ENCODE peak calls at places on chromosomes 6 and 20, in ten cellular contexts. T, Q, B, R, X, Z, Y, G, N and W are unnamed samples.
A peak's percentile ranks its signal among the peaks of the same experiment; 100 is the strongest.

GRCh38 chr6:45555981-45556771 is 178.4 kb upstream of the SUPT3H start:
- DNase-seq in T (peak; percentile 51), Q (peak; percentile 60), B (no peak), R (peak; percentile 21), X (no peak), Z (no peak), Y (no peak), G (no peak), N (no peak), W (no peak)

GRCh38 chr6:20013485-20013884 is 176.3 kb downstream of the ID4 start:
- DNase-seq in T (no peak), Q (no peak), B (no peak), R (no peak), X (no peak), Z (no peak), Y (no peak), G (no peak), N (no peak), W (no peak)

GRCh38 chr6:139028242-139028657 is 295 bp upstream of the ABRACL start:
- DNase-seq in T (no peak), Q (peak; percentile 72), B (no peak), R (peak; percentile 77), X (peak; percentile 92), Z (no peak), Y (no peak), G (no peak), N (no peak), W (no peak)

GRCh38 chr6:103183831-103184411 is 1675.8 kb downstream of the HACE1 start:
- DNase-seq in T (no peak), Q (no peak), B (no peak), R (no peak), X (peak; percentile 32), Z (no peak), Y (no peak), G (no peak), N (no peak), W (no peak)

GRCh38 chr6:107823047-107823557 is 1.0 kb downstream of the SCML4 start:
- DNase-seq in T (no peak), Q (no peak), B (no peak), R (no peak), X (no peak), Z (no peak), Y (no peak), G (no peak), N (no peak), W (no peak)

GRCh38 chr6:165658395-165659058 is 4.5 kb downstream of the PDE10A start:
- DNase-seq in T (no peak), Q (no peak), B (peak; percentile 41), R (no peak), X (no peak), Z (no peak), Y (no peak), G (no peak), N (no peak), W (no peak)

GRCh38 chr6:2502096-2502997 is 248.4 kb downstream of the MYLK4 start:
- DNase-seq in T (no peak), Q (no peak), B (no peak), R (no peak), X (peak; percentile 18), Z (no peak), Y (peak; percentile 4), G (no peak), N (no peak), W (no peak)

GRCh38 chr6:72876256-72876655 is 254.4 kb downstream of the KCNQ5 start:
- DNase-seq in T (no peak), Q (no peak), B (no peak), R (no peak), X (no peak), Z (no peak), Y (no peak), G (no peak), N (no peak), W (no peak)

GRCh38 chr20:59010995-59011873 is 4.2 kb upstream of the CTSZ start:
- DNase-seq in T (peak; percentile 75), Q (peak; percentile 91), B (peak; percentile 25), R (peak; percentile 80), X (peak; percentile 47), Z (no peak), Y (no peak), G (no peak), N (no peak), W (no peak)

GRCh38 chr6:113763311-113763766 is 93.8 kb upstream of the MARCKS start:
- DNase-seq in T (no peak), Q (peak; percentile 10), B (no peak), R (peak; percentile 86), X (no peak), Z (no peak), Y (no peak), G (no peak), N (no peak), W (no peak)

GRCh38 chr6:131470549-131470948 is 102.5 kb upstream of the ARG1 start:
- DNase-seq in T (no peak), Q (peak; percentile 10), B (no peak), R (peak; percentile 23), X (no peak), Z (no peak), Y (no peak), G (no peak), N (no peak), W (no peak)
- H3K4me3 ChIP-seq in T (no peak overlapping the region), Q (no peak overlapping the region), B (no peak overlapping the region), R (no peak overlapping the region), X (no peak overlapping the region), Z (no peak overlapping the region), Y (no peak overlapping the region), G (no peak overlapping the region), N (no peak overlapping the region), W (no peak overlapping the region)

GRCh38 chr20:14334306-14334930 is 3.0 kb downstream of the FLRT3 start:
- DNase-seq in T (no peak), Q (peak; percentile 75), B (peak; percentile 47), R (peak; percentile 72), X (peak; percentile 63), Z (no peak), Y (peak; percentile 49), G (no peak), N (peak; percentile 37), W (no peak)

GRCh38 chr20:14335122-14335521 is 2.3 kb downstream of the FLRT3 start:
- DNase-seq in T (no peak), Q (no peak), B (no peak), R (no peak), X (no peak), Z (no peak), Y (no peak), G (no peak), N (no peak), W (no peak)

GRCh38 chr20:14336667-14337066 is 745 bp downstream of the FLRT3 start:
- DNase-seq in T (no peak), Q (peak; percentile 48), B (no peak), R (no peak), X (peak; percentile 12), Z (no peak), Y (peak; percentile 45), G (no peak), N (no peak), W (no peak)

GRCh38 chr20:14333734-14334133 is 3.7 kb downstream of the FLRT3 start:
- DNase-seq in T (no peak), Q (no peak), B (no peak), R (no peak), X (no peak), Z (no peak), Y (no peak), G (no peak), N (no peak), W (no peak)

DNA sequence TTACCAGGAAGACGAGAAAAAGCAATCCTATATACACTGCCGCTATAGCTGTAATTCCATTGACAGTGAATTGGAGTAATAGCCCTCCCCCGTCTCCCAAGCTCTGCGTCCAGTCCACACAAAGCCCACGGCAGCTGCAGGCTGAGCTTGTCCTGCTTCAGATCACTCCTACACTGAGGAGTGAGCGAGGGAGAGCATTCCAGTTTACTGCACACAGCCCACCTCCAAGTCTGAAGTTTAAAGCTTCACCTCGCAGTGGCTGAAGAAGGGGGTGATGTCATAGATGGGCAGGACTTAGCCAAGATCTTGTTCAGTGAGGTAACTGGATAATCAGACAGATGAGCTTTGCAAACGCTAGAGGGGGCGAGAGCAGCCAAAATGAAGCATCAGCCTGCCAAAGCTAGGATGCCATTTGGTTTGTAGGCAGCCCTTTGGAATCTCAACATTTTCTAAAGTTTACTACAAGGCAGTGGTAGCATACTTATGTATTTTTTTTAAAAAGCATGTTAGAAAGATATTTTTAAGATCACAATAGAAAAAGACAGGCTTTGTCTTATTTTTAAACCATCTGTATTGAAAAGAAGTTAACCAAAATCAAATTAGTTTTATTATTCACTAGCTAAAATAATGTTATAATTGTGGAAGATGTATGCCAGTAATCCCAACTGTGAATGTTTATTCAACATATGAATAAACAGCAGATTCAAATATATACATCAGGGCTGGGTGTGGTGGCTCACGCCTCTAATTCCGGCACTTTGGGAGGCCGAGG is at the start of gene FLRT3:
- DNase-seq in T (peak; percentile 80), Q (peak; percentile 96), B (peak; percentile 85), R (peak; percentile 99), X (peak; percentile 93), Z (peak; percentile 78), Y (peak; percentile 87), G (no peak), N (peak; percentile 63), W (peak; percentile 77)
- H3K4me3 ChIP-seq in T (peak within 1 kb of the TSS; percentile 62), Q (peak within 1 kb of the TSS; percentile 97), B (peak within 1 kb of the TSS; percentile 46), R (peak within 1 kb of the TSS; percentile 74), X (peak within 1 kb of the TSS; percentile 43), Z (peak within 1 kb of the TSS; percentile 33), Y (peak within 1 kb of the TSS; percentile 72), G (peak within 1 kb of the TSS; percentile 58), N (peak within 1 kb of the TSS; percentile 65), W (peak within 1 kb of the TSS; percentile 34)

GRCh38 chr6:98944598-98945011 is 3.1 kb downstream of the FBXL4 start:
- DNase-seq in T (no peak), Q (peak; percentile 78), B (no peak), R (peak; percentile 59), X (no peak), Z (no peak), Y (no peak), G (no peak), N (peak; percentile 30), W (no peak)

GRCh38 chr6:98944168-98944567 is 3.6 kb downstream of the FBXL4 start:
- DNase-seq in T (no peak), Q (no peak), B (no peak), R (no peak), X (no peak), Z (no peak), Y (no peak), G (no peak), N (no peak), W (no peak)

GRCh38 chr6:98946877-98947410 is 802 bp downstream of the FBXL4 start:
- DNase-seq in T (no peak), Q (peak; percentile 46), B (peak; percentile 53), R (peak; percentile 45), X (no peak), Z (no peak), Y (peak; percentile 27), G (peak; percentile 54), N (peak; percentile 31), W (peak; percentile 75)

GRCh38 chr6:98946266-98946817 is 1.4 kb downstream of the FBXL4 start:
- DNase-seq in T (no peak), Q (no peak), B (no peak), R (no peak), X (no peak), Z (no peak), Y (no peak), G (no peak), N (no peak), W (no peak)

GRCh38 chr6:98945311-98946005 is 2.3 kb downstream of the FBXL4 start:
- DNase-seq in T (no peak), Q (no peak), B (no peak), R (no peak), X (no peak), Z (no peak), Y (no peak), G (no peak), N (no peak), W (no peak)
- H3K4me3 ChIP-seq in T (no peak overlapping the region), Q (peak overlapping the region; percentile 90), B (peak overlapping the region; percentile 76), R (no peak overlapping the region), X (no peak overlapping the region), Z (no peak overlapping the region), Y (peak overlapping the region; percentile 71), G (no peak overlapping the region), N (peak overlapping the region; percentile 94), W (no peak overlapping the region)

GRCh38 chr20:44810061-44810390 is 320 bp downstream of the RIMS4 start:
- DNase-seq in T (no peak), Q (peak; percentile 36), B (no peak), R (no peak), X (peak; percentile 43), Z (no peak), Y (no peak), G (no peak), N (no peak), W (no peak)
- H3K4me3 ChIP-seq in T (no peak overlapping the region), Q (no peak overlapping the region), B (peak overlapping the region; percentile 42), R (no peak overlapping the region), X (peak overlapping the region; percentile 88), Z (peak overlapping the region; percentile 14), Y (peak overlapping the region; percentile 58), G (peak overlapping the region; percentile 21), N (no peak overlapping the region), W (peak overlapping the region; percentile 18)